ENCODE peak calls at places on chromosome 21, in five cellular contexts. W, O, F, T and J are unnamed samples.

GRCh38 chr21:35179990-35180557 is 131.0 kb upstream of the RUNX1 start:
- DNase-seq in W (peak; percentile 57), F (no peak), T (no peak), O (no peak), J (no peak)

GRCh38 chr21:19999369-20000272 is 998.6 kb upstream of the NCAM2 start:
- DNase-seq in T (no peak), F (no peak), O (no peak), W (peak; percentile 68), J (no peak)

GRCh38 chr21:36059823-36060158 is 535 bp downstream of the SETD4 start:
- DNase-seq in O (no peak), T (peak; percentile 41), W (no peak), F (no peak), J (no peak)

GRCh38 chr21:17416139-17416538 is 96.7 kb upstream of the CXADR start:
- DNase-seq in T (no peak), F (no peak), O (no peak), W (no peak), J (no peak)

GRCh38 chr21:31203371-31204054 is 140.5 kb downstream of the TIAM1 start:
- DNase-seq in F (no peak), W (no peak), O (no peak), T (no peak), J (no peak)

GRCh38 chr21:29350246-29350779 is 51.6 kb downstream of the BACH1 start:
- DNase-seq in W (peak; percentile 41), T (no peak), O (no peak), F (no peak), J (no peak)

GRCh38 chr21:28959367-28960099 is 33.1 kb downstream of the LTN1 start:
- DNase-seq in O (no peak), F (peak; percentile 28), T (no peak), W (peak; percentile 78), J (no peak)

GRCh38 chr21:45299864-45300785 is 12.4 kb upstream of the POFUT2 start:
- DNase-seq in F (no peak), O (no peak), T (no peak), W (peak; percentile 98), J (peak; percentile 48)

GRCh38 chr21:35586305-35586704 is 474.0 kb downstream of the SETD4 start:
- DNase-seq in W (no peak), O (no peak), T (no peak), F (peak; percentile 1), J (no peak)

GRCh38 chr21:45074818-45075605 is 632 bp downstream of the ADARB1 start:
- DNase-seq in O (peak; percentile 71), F (peak; percentile 38), T (no peak), W (peak; percentile 59), J (peak; percentile 83)

GRCh38 chr21:45835301-45836267 is 146.0 kb upstream of the COL6A1 start:
- DNase-seq in W (no peak), F (no peak), T (no peak), O (no peak), J (no peak)

GRCh38 chr21:45542667-45543370 is 579 bp upstream of the SLC19A1 start:
- DNase-seq in T (peak; percentile 4), F (no peak), O (no peak), W (no peak), J (peak; percentile 62)

GRCh38 chr21:17494051-17494450 is 18.8 kb upstream of the CXADR start:
- DNase-seq in W (no peak), O (no peak), F (no peak), T (no peak), J (no peak)

GRCh38 chr21:34797202-34797527 is 128.4 kb downstream of the CLIC6 start:
- DNase-seq in F (no peak), O (no peak), W (no peak), T (no peak), J (no peak)

GRCh38 chr21:14572206-14572780 is 26.2 kb upstream of the SAMSN1 start:
- DNase-seq in T (no peak), O (no peak), W (no peak), F (no peak), J (no peak)

GRCh38 chr21:14569868-14570267 is 23.8 kb upstream of the SAMSN1 start:
- DNase-seq in T (no peak), F (no peak), O (no peak), W (no peak), J (no peak)

GRCh38 chr21:14567557-14568279 is 21.6 kb upstream of the SAMSN1 start:
- DNase-seq in T (no peak), F (no peak), O (no peak), W (no peak), J (no peak)

GRCh38 chr21:14569026-14569425 is 22.9 kb upstream of the SAMSN1 start:
- DNase-seq in O (no peak), T (no peak), W (no peak), F (no peak), J (no peak)

DNA sequence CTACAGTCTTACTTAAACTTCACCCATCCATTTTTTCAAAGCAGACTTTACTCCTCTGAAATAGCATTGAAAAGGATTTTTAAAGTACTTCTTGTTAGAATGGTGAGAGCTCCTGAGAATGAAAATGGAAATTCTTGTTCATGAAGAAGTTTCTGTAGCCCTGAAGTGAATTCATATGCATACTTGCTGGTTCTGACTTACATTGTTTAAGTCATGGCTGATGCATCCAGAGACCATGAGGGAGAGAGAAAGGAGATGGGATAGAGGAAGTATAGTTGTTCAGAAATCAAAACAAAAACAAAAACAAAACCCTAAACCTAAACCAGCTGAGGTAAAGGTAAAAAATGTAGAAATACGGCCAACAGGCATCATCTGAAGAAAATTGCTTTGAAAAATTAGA is 27.1 kb upstream of the SAMSN1 start:
- DNase-seq in W (no peak), T (no peak), O (no peak), F (no peak), J (no peak)
- H3K4me3 ChIP-seq in W (no peak overlapping the region), T (no peak overlapping the region), O (no peak overlapping the region), F (no peak overlapping the region), J (no peak overlapping the region)

GRCh38 chr21:37435719-37436118 is 69.1 kb downstream of the DYRK1A start:
- DNase-seq in O (no peak), T (no peak), F (no peak), W (no peak), J (no peak)
- H3K4me1 ChIP-seq in O (peaks cover 20% of the 10 kb centered on the region), T (peaks cover 23% of the 10 kb centered on the region), F (peaks cover 4% of the 10 kb centered on the region), W (peaks cover 2% of the 10 kb centered on the region), J (no peaks in the 10 kb centered on the region)

GRCh38 chr21:16086121-16086520 is 356.3 kb downstream of the USP25 start:
- DNase-seq in F (no peak), O (no peak), T (no peak), W (no peak), J (no peak)
- H3K4me3 ChIP-seq in F (no peak overlapping the region), O (no peak overlapping the region), T (no peak overlapping the region), W (peak overlapping the region; percentile 56), J (no peak overlapping the region)

DNA sequence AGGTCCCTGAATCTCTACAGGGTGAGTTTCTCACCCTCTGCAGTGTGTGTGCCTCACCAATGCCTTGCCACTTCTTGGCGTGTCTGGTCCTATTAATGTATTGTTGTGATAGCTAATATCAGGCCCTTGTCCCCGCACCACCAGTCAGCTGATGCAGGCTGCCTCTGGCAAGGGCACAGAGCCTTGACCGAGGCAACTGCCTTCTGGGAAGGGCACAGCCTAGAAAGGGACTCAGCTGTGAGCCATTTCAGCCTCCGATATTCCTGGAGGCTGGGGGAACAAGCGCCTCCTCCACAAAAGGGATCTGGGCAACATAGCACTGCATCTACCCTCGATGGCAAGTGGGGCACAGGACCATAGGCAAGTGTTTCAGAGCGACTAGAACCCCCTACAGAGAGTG is 27.0 kb downstream of the IL10RB start:
- DNase-seq in T (no peak), O (no peak), F (no peak), W (no peak), J (no peak)
- H3K4me1 ChIP-seq in T (peaks cover 24% of the 10 kb centered on the region), O (no peaks in the 10 kb centered on the region), F (peaks cover 13% of the 10 kb centered on the region), W (peaks cover 10% of the 10 kb centered on the region), J (no peaks in the 10 kb centered on the region)

DNA sequence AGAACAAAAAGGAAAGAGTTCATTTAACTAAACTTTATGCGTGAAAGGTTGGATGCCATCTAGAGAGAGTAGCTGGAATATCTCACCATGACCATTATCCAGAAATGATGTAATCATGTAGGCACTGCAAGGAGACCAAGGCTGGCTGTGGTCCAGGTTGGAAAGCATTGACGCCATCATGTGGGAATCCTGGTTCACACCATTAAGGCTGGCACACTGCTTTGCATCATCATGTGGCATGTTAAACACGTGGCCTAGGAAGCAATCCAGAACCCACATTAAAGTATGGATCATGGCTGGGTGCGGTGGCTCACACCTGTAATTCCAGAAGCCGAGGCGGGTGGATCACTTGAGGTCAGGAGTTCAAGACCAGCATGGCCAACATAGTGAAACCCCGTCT is 4.3 kb downstream of the ADAMTS1 start:
- DNase-seq in F (peak; percentile 57), T (peak; percentile 71), W (peak; percentile 68), O (no peak), J (no peak)
- H3K4me3 ChIP-seq in F (no peak overlapping the region), T (no peak overlapping the region), W (peak overlapping the region; percentile 8), O (no peak overlapping the region), J (no peak overlapping the region)

GRCh38 chr21:38807481-38807880 is 1.8 kb downstream of the ETS2 start:
- DNase-seq in F (peak; percentile 44), W (peak; percentile 45), T (no peak), O (peak; percentile 67), J (no peak)
- H3K4me1 ChIP-seq in F (peaks cover 50% of the 10 kb centered on the region), W (peaks cover 19% of the 10 kb centered on the region), T (peaks cover 12% of the 10 kb centered on the region), O (peaks cover 33% of the 10 kb centered on the region), J (peaks cover 6% of the 10 kb centered on the region)

GRCh38 chr21:40844935-40845334 is 2.0 kb downstream of the DSCAM start:
- DNase-seq in W (no peak), T (no peak), O (no peak), F (no peak), J (no peak)

GRCh38 chr21:40841524-40842196 is 5.3 kb downstream of the DSCAM start:
- DNase-seq in W (no peak), F (no peak), T (peak; percentile 47), O (peak; percentile 85), J (peak; percentile 93)

GRCh38 chr21:40839551-40839950 is 7.4 kb downstream of the DSCAM start:
- DNase-seq in T (no peak), W (no peak), F (no peak), O (no peak), J (no peak)

GRCh38 chr21:40840441-40840840 is 6.5 kb downstream of the DSCAM start:
- DNase-seq in F (no peak), T (no peak), W (no peak), O (no peak), J (no peak)

DNA sequence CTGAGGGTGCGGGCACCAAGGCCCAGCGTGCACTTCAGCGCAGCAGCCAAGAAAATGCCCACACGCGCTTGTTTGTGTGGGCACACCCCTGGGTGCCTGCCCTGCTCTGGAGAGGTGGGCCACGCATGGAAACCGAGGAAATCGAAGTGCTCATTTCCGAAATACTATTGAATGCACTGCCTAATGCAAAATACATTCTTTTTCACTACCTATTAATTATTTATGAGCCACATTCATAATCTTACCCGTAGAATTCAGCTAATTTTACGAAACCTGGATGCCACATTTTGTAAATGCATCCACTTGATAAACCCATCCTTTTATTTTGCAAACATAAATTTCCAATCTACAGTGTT is 4.8 kb downstream of the DSCAM start:
- DNase-seq in O (no peak), F (no peak), W (no peak), T (no peak), J (no peak)
- H3K4me3 ChIP-seq in O (peak overlapping the region; percentile 73), F (no peak overlapping the region), W (no peak overlapping the region), T (no peak overlapping the region), J (peak overlapping the region; percentile 88)